ENCODE peak calls at places on chromosome 17, in six cellular contexts. S is cardiac muscle cell; Q is pancreas; W is A549; C is mucosa of descending colon; M is CD8-positive, alpha-beta T cell. J is an unnamed sample.

GRCh38 chr17:73293480-73293911 is 18.3 kb downstream of the CDC42EP4 start:
- DNase-seq in S (peak; percentile 83), Q (peak; percentile 77), W (peak; percentile 36), C (no peak), M (no peak), J (no peak)

GRCh38 chr17:45123930-45124796 is 8.2 kb downstream of the PLCD3 start:
- DNase-seq in S (peak; percentile 89), Q (no peak), W (peak; percentile 96), C (peak; percentile 78), M (peak; percentile 40), J (no peak)

GRCh38 chr17:64080174-64080618 is 49.7 kb downstream of the ERN1 start:
- DNase-seq in S (no peak), Q (no peak), W (no peak), C (no peak), M (no peak), J (no peak)

GRCh38 chr17:57699751-57700186 is 45.3 kb downstream of the CCDC182 start:
- DNase-seq in S (no peak), Q (no peak), W (no peak), C (no peak), M (no peak), J (no peak)

GRCh38 chr17:14688134-14688533 is 387.3 kb downstream of the HS3ST3B1 start:
- DNase-seq in S (no peak), Q (no peak), W (peak; percentile 30), C (no peak), M (no peak), J (no peak)

GRCh38 chr17:50839591-50840310 is 4.4 kb downstream of the WFIKKN2 start:
- DNase-seq in S (no peak), Q (no peak), W (no peak), C (no peak), M (no peak), J (no peak)

GRCh38 chr17:54426287-54426886 is 474.3 kb upstream of the TOM1L1 start:
- DNase-seq in S (no peak), Q (no peak), W (peak; percentile 42), C (no peak), M (no peak), J (no peak)

GRCh38 chr17:27666831-27667560 is 36.0 kb downstream of the LGALS9 start:
- DNase-seq in S (no peak), Q (no peak), W (no peak), C (no peak), M (no peak), J (no peak)

GRCh38 chr17:81539571-81539900 is 11.4 kb downstream of the FSCN2 start:
- DNase-seq in S (no peak), Q (no peak), W (no peak), C (no peak), M (no peak), J (no peak)

GRCh38 chr17:6422654-6423241 is 12.2 kb downstream of the AIPL1 start:
- DNase-seq in S (no peak), Q (no peak), W (no peak), C (no peak), M (no peak), J (no peak)
- TF ChIP-seq CTCF in S (no peak), Q (no peak), W (no peak), C (no peak), M (no peak), J (no peak)

GRCh38 chr17:19648475-19649406 is at the start of gene ALDH3A2:
- DNase-seq in S (peak; percentile 97), Q (peak; percentile 96), W (peak; percentile 99), C (peak; percentile 98), M (peak; percentile 92), J (peak; percentile 99)
- TF ChIP-seq CTCF in S (peak; percentile 26), Q (no peak), W (peak; percentile 26), C (no peak), M (no peak), J (peak; percentile 30)

DNA sequence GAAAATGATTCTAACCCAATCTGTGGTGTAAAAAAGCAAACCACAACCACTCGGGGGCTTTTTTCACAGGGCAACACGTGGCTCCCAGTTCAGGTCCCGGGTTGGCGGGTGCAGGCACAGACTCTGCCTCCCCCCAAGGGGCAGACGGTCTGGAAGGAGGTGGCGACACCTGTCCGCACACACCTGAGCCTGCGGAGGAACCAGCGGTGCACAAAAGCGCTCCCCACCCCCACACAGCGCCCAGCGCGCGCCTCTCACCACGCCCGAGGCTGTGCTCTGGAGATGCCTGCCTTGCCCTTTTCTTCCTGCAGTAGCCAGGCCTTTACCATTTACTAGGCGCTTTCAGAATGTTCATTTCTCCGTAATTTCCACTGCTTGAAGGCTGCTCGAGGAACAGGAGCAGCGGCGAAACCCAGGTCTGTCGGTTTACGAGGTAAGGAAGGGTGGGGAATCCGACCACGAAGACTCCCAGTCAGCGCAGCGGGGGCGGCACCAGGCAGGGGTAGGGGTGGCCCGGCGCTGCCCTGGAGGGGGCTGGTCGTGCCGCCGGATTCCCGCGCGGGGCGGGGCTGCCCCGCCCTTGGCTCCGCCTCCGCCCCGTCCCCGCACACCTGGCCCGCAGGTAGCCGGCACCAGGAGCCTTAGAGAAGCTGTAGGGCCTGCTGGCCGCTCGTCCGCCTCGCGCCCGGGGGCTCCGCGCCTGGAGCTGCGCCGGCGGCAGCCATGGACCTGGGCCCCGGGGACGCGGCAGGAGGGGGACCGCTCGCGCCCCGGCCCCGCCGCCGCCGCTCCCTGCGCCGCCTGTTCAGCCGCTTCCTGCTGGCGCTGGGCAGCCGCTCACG is at the start of gene USP43:
- DNase-seq in S (peak; percentile 23), Q (peak; percentile 78), W (peak; percentile 72), C (peak; percentile 76), M (no peak), J (peak; percentile 38)
- TF ChIP-seq CTCF in S (no peak), Q (no peak), W (no peak), C (peak; percentile 1), M (no peak), J (no peak)

GRCh38 chr17:74737299-74738050 is 419 bp downstream of the RAB37 start:
- DNase-seq in S (peak; percentile 51), Q (no peak), W (peak; percentile 72), C (no peak), M (peak; percentile 64), J (peak; percentile 66)
- TF ChIP-seq CTCF in S (peak; percentile 54), Q (no peak), W (peak; percentile 44), C (no peak), M (peak; percentile 13), J (peak; percentile 65)